ENCODE peak calls at places on chromosomes 1 and 21, in nine cellular contexts. One of them, this sample, is unnamed.

GRCh38 chr1:160078392-160079195 is 2.7 kb upstream of the KCNJ9 start:
- DNase-seq in T-helper 9 cell: peak; percentile 48
- DNase-seq in mucosa of descending colon: no peak
- DNase-seq in IMR-90: no peak
- DNase-seq in tibial nerve: no peak
- DNase-seq in NCI-H2081: peak; percentile 33
- DNase-seq in HFFc6: peak; percentile 10
- DNase-seq in MM.1S: peak; percentile 63
- DNase-seq in activated CD8-positive, alpha-beta memory T cell treated with anti-CD3 and anti-CD28 coated beads for 4 hours: peak; percentile 33
- DNase-seq in this sample: peak; percentile 70

GRCh38 chr1:184152502-184152901 is 101.0 kb downstream of the TSEN15 start:
- DNase-seq in T-helper 9 cell: no peak
- DNase-seq in tibial nerve: no peak
- DNase-seq in IMR-90: peak; percentile 61
- DNase-seq in HFFc6: no peak
- DNase-seq in MM.1S: no peak
- DNase-seq in mucosa of descending colon: no peak
- DNase-seq in activated CD8-positive, alpha-beta memory T cell treated with anti-CD3 and anti-CD28 coated beads for 4 hours: no peak
- DNase-seq in NCI-H2081: no peak
- DNase-seq in this sample: peak; percentile 51

GRCh38 chr1:229675396-229675795 is 49.3 kb downstream of the URB2 start:
- DNase-seq in mucosa of descending colon: no peak
- DNase-seq in tibial nerve: no peak
- DNase-seq in HFFc6: no peak
- DNase-seq in NCI-H2081: no peak
- DNase-seq in activated CD8-positive, alpha-beta memory T cell treated with anti-CD3 and anti-CD28 coated beads for 4 hours: no peak
- DNase-seq in T-helper 9 cell: no peak
- DNase-seq in IMR-90: no peak
- DNase-seq in MM.1S: no peak
- DNase-seq in this sample: no peak

GRCh38 chr1:39491146-39491921 is at the start of gene BMP8A:
- DNase-seq in mucosa of descending colon: peak; percentile 79
- DNase-seq in tibial nerve: no peak
- DNase-seq in HFFc6: no peak
- DNase-seq in IMR-90: no peak
- DNase-seq in T-helper 9 cell: peak; percentile 73
- DNase-seq in activated CD8-positive, alpha-beta memory T cell treated with anti-CD3 and anti-CD28 coated beads for 4 hours: peak; percentile 49
- DNase-seq in MM.1S: peak; percentile 93
- DNase-seq in NCI-H2081: peak; percentile 78
- DNase-seq in this sample: peak; percentile 60

GRCh38 chr1:235938714-235939487 is 72.2 kb upstream of the LYST start:
- DNase-seq in MM.1S: no peak
- DNase-seq in activated CD8-positive, alpha-beta memory T cell treated with anti-CD3 and anti-CD28 coated beads for 4 hours: no peak
- DNase-seq in tibial nerve: no peak
- DNase-seq in NCI-H2081: no peak
- DNase-seq in mucosa of descending colon: no peak
- DNase-seq in IMR-90: no peak
- DNase-seq in T-helper 9 cell: no peak
- DNase-seq in HFFc6: no peak
- DNase-seq in this sample: no peak

GRCh38 chr21:27954806-27955205 is 987.9 kb upstream of the ADAMTS5 start:
- DNase-seq in T-helper 9 cell: no peak
- DNase-seq in HFFc6: peak; percentile 30
- DNase-seq in NCI-H2081: no peak
- DNase-seq in activated CD8-positive, alpha-beta memory T cell treated with anti-CD3 and anti-CD28 coated beads for 4 hours: no peak
- DNase-seq in MM.1S: no peak
- DNase-seq in tibial nerve: no peak
- DNase-seq in mucosa of descending colon: no peak
- DNase-seq in IMR-90: peak; percentile 71
- DNase-seq in this sample: no peak

GRCh38 chr1:67683306-67683705 is 1.7 kb upstream of the GADD45A start:
- DNase-seq in activated CD8-positive, alpha-beta memory T cell treated with anti-CD3 and anti-CD28 coated beads for 4 hours: no peak
- DNase-seq in HFFc6: peak; percentile 69
- DNase-seq in tibial nerve: no peak
- DNase-seq in NCI-H2081: no peak
- DNase-seq in MM.1S: no peak
- DNase-seq in T-helper 9 cell: no peak
- DNase-seq in mucosa of descending colon: no peak
- DNase-seq in IMR-90: peak; percentile 78
- DNase-seq in this sample: no peak

GRCh38 chr1:35264861-35265260 is 3.6 kb upstream of the ZMYM4 start:
- DNase-seq in HFFc6: peak; percentile 72
- DNase-seq in NCI-H2081: no peak
- DNase-seq in T-helper 9 cell: no peak
- DNase-seq in tibial nerve: no peak
- DNase-seq in activated CD8-positive, alpha-beta memory T cell treated with anti-CD3 and anti-CD28 coated beads for 4 hours: no peak
- DNase-seq in mucosa of descending colon: no peak
- DNase-seq in MM.1S: no peak
- DNase-seq in IMR-90: peak; percentile 35
- DNase-seq in this sample: no peak

GRCh38 chr1:72557446-72558049 is 275.2 kb upstream of the NEGR1 start:
- DNase-seq in IMR-90: peak; percentile 2
- DNase-seq in MM.1S: no peak
- DNase-seq in tibial nerve: no peak
- DNase-seq in activated CD8-positive, alpha-beta memory T cell treated with anti-CD3 and anti-CD28 coated beads for 4 hours: no peak
- DNase-seq in T-helper 9 cell: no peak
- DNase-seq in NCI-H2081: no peak
- DNase-seq in HFFc6: peak; percentile 48
- DNase-seq in mucosa of descending colon: no peak
- DNase-seq in this sample: no peak

GRCh38 chr1:50702395-50702794 is 257.7 kb downstream of the FAF1 start:
- DNase-seq in MM.1S: no peak
- DNase-seq in NCI-H2081: no peak
- DNase-seq in tibial nerve: no peak
- DNase-seq in mucosa of descending colon: no peak
- DNase-seq in activated CD8-positive, alpha-beta memory T cell treated with anti-CD3 and anti-CD28 coated beads for 4 hours: no peak
- DNase-seq in T-helper 9 cell: no peak
- DNase-seq in HFFc6: no peak
- DNase-seq in IMR-90: no peak
- DNase-seq in this sample: no peak

GRCh38 chr1:11285883-11286734 is 13.1 kb downstream of the UBIAD1 start:
- DNase-seq in T-helper 9 cell: no peak
- DNase-seq in MM.1S: no peak
- DNase-seq in mucosa of descending colon: no peak
- DNase-seq in tibial nerve: no peak
- DNase-seq in IMR-90: peak; percentile 34
- DNase-seq in HFFc6: peak; percentile 18
- DNase-seq in activated CD8-positive, alpha-beta memory T cell treated with anti-CD3 and anti-CD28 coated beads for 4 hours: no peak
- DNase-seq in NCI-H2081: no peak
- DNase-seq in this sample: no peak

GRCh38 chr1:170175477-170175876 is 29.7 kb downstream of the NTMT2 start:
- DNase-seq in HFFc6: no peak
- DNase-seq in mucosa of descending colon: no peak
- DNase-seq in activated CD8-positive, alpha-beta memory T cell treated with anti-CD3 and anti-CD28 coated beads for 4 hours: no peak
- DNase-seq in T-helper 9 cell: no peak
- DNase-seq in MM.1S: no peak
- DNase-seq in IMR-90: no peak
- DNase-seq in tibial nerve: no peak
- DNase-seq in NCI-H2081: no peak
- DNase-seq in this sample: no peak

GRCh38 chr1:4585216-4585615 is 69.2 kb upstream of the AJAP1 start:
- DNase-seq in HFFc6: no peak
- DNase-seq in NCI-H2081: no peak
- DNase-seq in activated CD8-positive, alpha-beta memory T cell treated with anti-CD3 and anti-CD28 coated beads for 4 hours: no peak
- DNase-seq in IMR-90: no peak
- DNase-seq in mucosa of descending colon: no peak
- DNase-seq in tibial nerve: no peak
- DNase-seq in MM.1S: peak; percentile 31
- DNase-seq in T-helper 9 cell: peak; percentile 9
- DNase-seq in this sample: no peak

GRCh38 chr1:89962742-89963075 is 32.2 kb upstream of the ZNF326 start:
- DNase-seq in tibial nerve: no peak
- DNase-seq in mucosa of descending colon: no peak
- DNase-seq in NCI-H2081: no peak
- DNase-seq in IMR-90: peak; percentile 64
- DNase-seq in MM.1S: no peak
- DNase-seq in activated CD8-positive, alpha-beta memory T cell treated with anti-CD3 and anti-CD28 coated beads for 4 hours: no peak
- DNase-seq in T-helper 9 cell: no peak
- DNase-seq in HFFc6: no peak
- DNase-seq in this sample: no peak

GRCh38 chr1:32939655-32940371 is 24.8 kb downstream of the RNF19B start:
- DNase-seq in tibial nerve: no peak
- DNase-seq in MM.1S: no peak
- DNase-seq in mucosa of descending colon: peak; percentile 72
- DNase-seq in activated CD8-positive, alpha-beta memory T cell treated with anti-CD3 and anti-CD28 coated beads for 4 hours: no peak
- DNase-seq in IMR-90: peak; percentile 96
- DNase-seq in HFFc6: peak; percentile 67
- DNase-seq in NCI-H2081: no peak
- DNase-seq in T-helper 9 cell: no peak
- DNase-seq in this sample: peak; percentile 72

GRCh38 chr1:23904748-23905357 is 8.3 kb downstream of the CNR2 start:
- DNase-seq in NCI-H2081: no peak
- DNase-seq in MM.1S: no peak
- DNase-seq in tibial nerve: no peak
- DNase-seq in activated CD8-positive, alpha-beta memory T cell treated with anti-CD3 and anti-CD28 coated beads for 4 hours: no peak
- DNase-seq in HFFc6: no peak
- DNase-seq in IMR-90: no peak
- DNase-seq in mucosa of descending colon: no peak
- DNase-seq in T-helper 9 cell: no peak
- DNase-seq in this sample: no peak

GRCh38 chr1:168991667-168992475 is 114.6 kb upstream of the ATP1B1 start:
- DNase-seq in NCI-H2081: no peak
- DNase-seq in activated CD8-positive, alpha-beta memory T cell treated with anti-CD3 and anti-CD28 coated beads for 4 hours: no peak
- DNase-seq in tibial nerve: no peak
- DNase-seq in T-helper 9 cell: no peak
- DNase-seq in mucosa of descending colon: no peak
- DNase-seq in HFFc6: no peak
- DNase-seq in IMR-90: no peak
- DNase-seq in MM.1S: no peak
- DNase-seq in this sample: no peak

GRCh38 chr1:236168716-236169429 is 26.5 kb downstream of the GPR137B start:
- DNase-seq in HFFc6: no peak
- DNase-seq in IMR-90: peak; percentile 53
- DNase-seq in tibial nerve: peak; percentile 54
- DNase-seq in activated CD8-positive, alpha-beta memory T cell treated with anti-CD3 and anti-CD28 coated beads for 4 hours: no peak
- DNase-seq in T-helper 9 cell: no peak
- DNase-seq in mucosa of descending colon: no peak
- DNase-seq in MM.1S: peak; percentile 78
- DNase-seq in NCI-H2081: no peak
- DNase-seq in this sample: peak; percentile 75

GRCh38 chr1:24015226-24016210 is 35.4 kb upstream of the SRSF10 start:
- DNase-seq in activated CD8-positive, alpha-beta memory T cell treated with anti-CD3 and anti-CD28 coated beads for 4 hours: no peak
- DNase-seq in IMR-90: peak; percentile 67
- DNase-seq in NCI-H2081: no peak
- DNase-seq in HFFc6: peak; percentile 36
- DNase-seq in tibial nerve: peak; percentile 36
- DNase-seq in T-helper 9 cell: no peak
- DNase-seq in mucosa of descending colon: no peak
- DNase-seq in MM.1S: no peak
- DNase-seq in this sample: no peak

GRCh38 chr1:164725401-164725800 is 166.4 kb downstream of the PBX1 start:
- DNase-seq in mucosa of descending colon: no peak
- DNase-seq in MM.1S: no peak
- DNase-seq in HFFc6: peak; percentile 68
- DNase-seq in T-helper 9 cell: no peak
- DNase-seq in IMR-90: peak; percentile 56
- DNase-seq in activated CD8-positive, alpha-beta memory T cell treated with anti-CD3 and anti-CD28 coated beads for 4 hours: no peak
- DNase-seq in tibial nerve: no peak
- DNase-seq in NCI-H2081: no peak
- DNase-seq in this sample: peak; percentile 73

GRCh38 chr21:33751120-33751519 is 108.8 kb downstream of the ITSN1 start:
- DNase-seq in mucosa of descending colon: no peak
- DNase-seq in T-helper 9 cell: no peak
- DNase-seq in NCI-H2081: no peak
- DNase-seq in IMR-90: peak; percentile 19
- DNase-seq in MM.1S: no peak
- DNase-seq in tibial nerve: no peak
- DNase-seq in HFFc6: peak; percentile 24
- DNase-seq in activated CD8-positive, alpha-beta memory T cell treated with anti-CD3 and anti-CD28 coated beads for 4 hours: no peak
- DNase-seq in this sample: no peak

GRCh38 chr21:17491716-17492414 is 21.0 kb upstream of the CXADR start:
- DNase-seq in IMR-90: peak; percentile 99
- DNase-seq in MM.1S: no peak
- DNase-seq in T-helper 9 cell: no peak
- DNase-seq in tibial nerve: peak; percentile 62
- DNase-seq in NCI-H2081: no peak
- DNase-seq in activated CD8-positive, alpha-beta memory T cell treated with anti-CD3 and anti-CD28 coated beads for 4 hours: no peak
- DNase-seq in mucosa of descending colon: no peak
- DNase-seq in HFFc6: peak; percentile 94
- DNase-seq in this sample: no peak

This sample was measured in right cardiac atrium.